ENCODE peak calls at places on chromosomes 11 and 22, in six cellular contexts. Q is GM12878, F is GM12892, L is K562, S is H1, C is HepG2. V is an unnamed sample.

GRCh38 chr11:92380882-92381281 is 156.3 kb downstream of the FAT3 start:
- DNase-seq in Q (no peak), F (no peak), L (no peak), S (no peak), C (no peak), V (no peak)

GRCh38 chr11:20095189-20095588 is 65.1 kb downstream of the DBX1 start:
- DNase-seq in Q (no peak), F (no peak), L (no peak), S (no peak), C (no peak), V (no peak)

GRCh38 chr11:1194977-1195689 is 27.7 kb upstream of the MUC5B start:
- DNase-seq in Q (no peak), F (no peak), L (no peak), S (no peak), C (no peak), V (no peak)

GRCh38 chr11:85823816-85824215 is 12.9 kb upstream of the SYTL2 start:
- DNase-seq in Q (no peak), F (no peak), L (no peak), S (no peak), C (no peak), V (no peak)

GRCh38 chr11:87300640-87301381 is 263.1 kb downstream of the TMEM135 start:
- DNase-seq in Q (no peak), F (no peak), L (peak), S (no peak), C (no peak), V (no peak)

GRCh38 chr11:131195801-131196517 is 174.5 kb upstream of the NTM start:
- DNase-seq in Q (no peak), F (no peak), L (no peak), S (no peak), C (no peak), V (no peak)

GRCh38 chr11:29256580-29256979 is 760.2 kb downstream of the KCNA4 start:
- DNase-seq in Q (no peak), F (no peak), L (no peak), S (no peak), C (no peak), V (no peak)

GRCh38 chr11:19102521-19102900 is 14.5 kb upstream of the ZDHHC13 start:
- DNase-seq in Q (no peak), F (no peak), L (no peak), S (no peak), C (no peak), V (no peak)

GRCh38 chr11:25924586-25924985 is 407.3 kb upstream of the ANO3 start:
- DNase-seq in Q (no peak), F (no peak), L (no peak), S (no peak), C (no peak), V (no peak)

GRCh38 chr11:31645747-31646146 is 136.2 kb downstream of the ELP4 start:
- DNase-seq in Q (no peak), F (no peak), L (peak), S (no peak), C (peak), V (no peak)

GRCh38 chr11:46918087-46918751 is at the start of gene LRP4:
- DNase-seq in Q (no peak), F (peak), L (no peak), S (no peak), C (no peak), V (peak)

GRCh38 chr22:31952459-31952858 is 8.1 kb downstream of the YWHAH start:
- DNase-seq in Q (no peak), F (no peak), L (no peak), S (no peak), C (no peak), V (no peak)

GRCh38 chr11:61919113-61919840 is 1.9 kb upstream of the RAB3IL1 start:
- DNase-seq in Q (no peak), F (peak), L (peak), S (no peak), C (no peak), V (no peak)

GRCh38 chr11:94586978-94587377 is 19.8 kb downstream of the PIWIL4 start:
- DNase-seq in Q (no peak), F (no peak), L (no peak), S (no peak), C (no peak), V (no peak)

GRCh38 chr11:108496643-108497256 is 1.4 kb downstream of the POGLUT3 start:
- DNase-seq in Q (no peak), F (no peak), L (peak), S (no peak), C (no peak), V (no peak)

GRCh38 chr22:28783786-28784671 is 11.5 kb downstream of the CCDC117 start:
- DNase-seq in Q (no peak), F (no peak), L (no peak), S (no peak), C (peak), V (no peak)

GRCh38 chr11:70826541-70826943 is 425.8 kb downstream of the SHANK2 start:
- DNase-seq in Q (no peak), F (no peak), L (no peak), S (no peak), C (no peak), V (no peak)

GRCh38 chr11:126832387-126832786 is 168.2 kb downstream of the KIRREL3 start:
- DNase-seq in Q (no peak), F (no peak), L (no peak), S (no peak), C (no peak), V (no peak)

GRCh38 chr11:19551454-19551853 is 161.2 kb upstream of the NAV2 start:
- DNase-seq in Q (no peak), F (no peak), L (no peak), S (no peak), C (no peak), V (no peak)

GRCh38 chr11:102260241-102260640 is 57.0 kb upstream of the BIRC3 start:
- DNase-seq in Q (no peak), F (no peak), L (no peak), S (no peak), C (no peak), V (no peak)

GRCh38 chr11:33211588-33211987 is 45.6 kb upstream of the HIPK3 start:
- DNase-seq in Q (no peak), F (no peak), L (no peak), S (no peak), C (peak), V (no peak)

GRCh38 chr11:64920124-64920523 is 3.1 kb upstream of the ATG2A start:
- DNase-seq in Q (no peak), F (no peak), L (no peak), S (no peak), C (no peak), V (no peak)

GRCh38 chr11:48052183-48053040 is 72.1 kb downstream of the PTPRJ start:
- DNase-seq in Q (no peak), F (no peak), L (no peak), S (peak), C (no peak), V (no peak)

GRCh38 chr11:47917643-47918369 is 62.6 kb upstream of the PTPRJ start:
- DNase-seq in Q (no peak), F (no peak), L (peak), S (no peak), C (peak), V (no peak)

GRCh38 chr11:1397146-1397861 is 7.6 kb downstream of the BRSK2 start:
- DNase-seq in Q (no peak), F (no peak), L (no peak), S (no peak), C (no peak), V (no peak)

GRCh38 chr11:44825058-44825795 is 98.5 kb downstream of the TSPAN18 start:
- DNase-seq in Q (no peak), F (no peak), L (no peak), S (no peak), C (no peak), V (no peak)

GRCh38 chr22:43411981-43412807 is at the start of gene MPPED1:
- DNase-seq in Q (no peak), F (no peak), L (no peak), S (no peak), C (no peak), V (no peak)

GRCh38 chr22:35352214-35353111 is 28.4 kb upstream of the HMOX1 start:
- DNase-seq in Q (no peak), F (no peak), L (peak), S (no peak), C (peak), V (no peak)

GRCh38 chr22:17705565-17706450 is 67.3 kb downstream of the BCL2L13 start:
- DNase-seq in Q (no peak), F (no peak), L (no peak), S (no peak), C (no peak), V (no peak)

GRCh38 chr22:35021166-35021565 is 44.8 kb upstream of the ISX start:
- DNase-seq in Q (no peak), F (no peak), L (no peak), S (no peak), C (no peak), V (no peak)

GRCh38 chr11:77418981-77419592 is 54.8 kb downstream of the PAK1 start:
- DNase-seq in Q (no peak), F (no peak), L (no peak), S (no peak), C (no peak), V (no peak)

GRCh38 chr11:33936745-33937612 is 45.1 kb upstream of the LMO2 start:
- DNase-seq in Q (no peak), F (no peak), L (peak), S (no peak), C (no peak), V (no peak)

DNA sequence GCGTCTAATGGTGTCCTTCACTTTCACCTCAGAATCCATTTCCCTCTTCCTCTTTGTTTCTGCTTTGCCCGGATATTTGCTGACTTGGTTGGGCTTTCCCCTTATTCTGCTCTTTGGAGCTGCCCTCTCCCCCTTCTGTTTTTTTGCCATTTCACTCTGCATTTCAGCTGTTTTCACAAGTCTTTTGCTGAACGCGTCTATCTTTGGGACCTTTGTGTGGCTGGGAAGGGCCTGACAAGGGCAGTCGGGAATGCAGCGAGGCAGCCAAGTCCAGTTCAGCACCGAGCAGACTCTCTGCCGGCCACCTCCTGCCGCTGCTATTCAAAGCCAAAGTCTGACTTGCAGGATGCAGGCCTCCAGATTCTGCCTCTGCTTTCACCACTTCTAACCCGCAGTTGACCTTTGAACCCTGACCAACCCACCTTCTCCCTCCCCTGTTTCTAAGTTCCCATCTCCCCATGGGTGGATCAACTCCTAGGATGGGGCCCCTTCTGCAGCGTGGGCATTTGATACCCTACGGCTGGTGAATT is 38.2 kb downstream of the FEZ1 start:
- DNase-seq in Q (no peak), F (no peak), L (peak), S (no peak), C (peak), V (no peak)
- TF ChIP-seq TAF1 in Q (no peak), F (no peak), L (no peak), S (no peak), C (no peak), V (no peak)

DNA sequence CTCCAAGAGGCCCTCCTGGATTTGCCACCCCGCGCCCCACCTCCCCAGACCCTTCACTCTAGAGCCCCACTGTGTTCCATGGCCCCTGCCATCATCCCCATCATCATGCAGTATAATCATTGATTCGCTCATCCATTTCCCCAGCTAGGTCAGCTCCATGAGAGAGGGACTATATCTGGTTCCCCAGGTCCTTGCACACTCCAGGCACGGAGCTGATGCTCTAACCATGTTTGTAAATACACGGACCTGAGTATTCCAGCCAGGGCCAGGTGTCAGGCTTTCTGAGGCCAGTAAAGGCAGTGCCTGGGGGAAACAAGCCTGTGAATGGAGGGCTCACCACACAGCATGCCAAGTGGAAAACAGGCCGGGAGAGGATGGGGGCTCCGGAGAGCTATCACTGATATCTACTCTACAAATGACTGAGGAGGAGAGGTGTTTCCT is 27.1 kb upstream of the OAF start:
- DNase-seq in Q (no peak), F (no peak), L (no peak), S (no peak), C (no peak), V (no peak)
- TF ChIP-seq POLR2A in Q (no peak), F (no peak), L (no peak), S (no peak), C (no peak), V (no peak)

DNA sequence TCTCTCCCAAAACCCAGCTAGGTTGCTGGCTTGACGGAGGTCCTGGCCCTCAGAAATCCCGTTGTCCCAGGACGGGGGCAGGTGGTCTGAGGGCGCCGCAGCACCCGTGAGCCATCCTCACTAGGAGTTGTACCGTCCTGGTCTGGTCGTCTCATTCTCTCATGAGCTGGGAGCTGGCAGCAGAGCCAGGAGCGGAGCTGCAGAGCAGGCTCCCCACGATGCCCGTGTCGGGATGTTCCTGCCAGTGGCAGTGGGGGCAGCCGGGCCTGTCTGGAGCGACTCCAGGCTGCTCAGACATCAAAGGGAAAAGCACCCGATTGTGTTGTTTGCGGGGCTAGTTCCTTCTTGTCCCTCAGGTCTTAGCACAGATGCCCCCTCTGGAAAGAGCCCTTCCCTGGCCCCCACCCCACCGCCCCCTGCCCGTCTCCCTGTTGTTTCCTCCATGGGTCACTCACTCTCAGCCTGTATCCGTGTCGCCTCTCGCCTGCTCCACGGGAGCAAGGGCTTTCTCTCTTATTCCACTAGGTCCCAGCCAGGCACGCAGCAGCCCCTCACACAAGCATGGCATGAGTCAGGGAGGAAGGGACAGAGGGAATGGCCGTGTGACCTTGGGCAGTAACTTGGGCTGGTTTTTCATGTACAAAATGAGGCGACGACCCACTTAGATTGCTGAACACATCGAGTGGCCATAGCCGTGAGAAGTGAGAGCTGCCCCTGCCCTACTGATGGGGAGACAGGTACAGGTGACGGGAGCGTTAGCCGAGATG is 23.2 kb upstream of the MGAT3 start:
- DNase-seq in Q (no peak), F (no peak), L (no peak), S (no peak), C (no peak), V (no peak)
- TF ChIP-seq TAF1 in Q (no peak), F (no peak), L (no peak), S (no peak), C (no peak), V (no peak)

GRCh38 chr11:105144887-105145286 is 5.3 kb upstream of the CARD18 start:
- DNase-seq in Q (no peak), F (no peak), L (no peak), S (no peak), C (peak), V (no peak)

GRCh38 chr11:105139669-105140068 is at the start of gene CARD18:
- DNase-seq in Q (no peak), F (no peak), L (no peak), S (no peak), C (no peak), V (no peak)

GRCh38 chr11:105137286-105137685 is 2.3 kb downstream of the CARD18 start:
- DNase-seq in Q (no peak), F (no peak), L (no peak), S (no peak), C (no peak), V (no peak)

DNA sequence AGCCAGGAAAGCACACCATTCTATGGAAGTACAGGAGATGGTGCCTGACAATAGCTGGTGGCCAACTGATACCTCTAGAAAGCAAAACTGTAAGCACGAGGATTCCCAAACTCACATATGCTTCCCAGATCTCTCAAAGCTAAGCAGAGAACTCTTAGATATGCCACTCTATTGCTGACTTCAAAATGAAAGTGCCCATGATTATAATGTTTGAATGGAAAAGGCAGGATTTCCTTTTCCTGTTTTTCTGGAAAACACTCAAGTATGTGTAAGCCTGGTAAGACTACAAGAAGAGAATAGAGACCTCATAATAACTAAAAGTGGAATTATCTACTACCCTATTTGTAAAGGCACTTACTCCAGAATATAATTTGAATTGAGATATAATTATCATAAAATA is 2.6 kb upstream of the CARD18 start:
- DNase-seq in Q (no peak), F (no peak), L (no peak), S (no peak), C (no peak), V (no peak)
- TF ChIP-seq POLR2A in Q (no peak), F (no peak), L (no peak), S (no peak), C (no peak), V (no peak)

V was measured in GM12891.